ENCODE peak calls at places on chromosomes 1 and 21, in nine cellular contexts. K is mammary epithelial cell, B is endothelial cell of umbilical vein, S is hepatocyte, X is MM.1S, E is keratinocyte, C is H1, V is HCT116, O is PC-3. Y is an unnamed sample. For H3K27me3, the result is how much of the 10 kb centered on the place peaks cover.

GRCh38 chr1:59194621-59195020 is 102.3 kb upstream of the FGGY start:
- DNase-seq in K (peak), B (no peak), S (no peak), X (no peak), E (no peak), C (no peak), V (no peak), O (peak), Y (no peak)

GRCh38 chr1:43879414-43879813 is 54.2 kb upstream of the ARTN start:
- DNase-seq in K (peak), B (no peak), S (no peak), X (no peak), E (no peak), C (no peak), V (no peak), O (peak), Y (no peak)

GRCh38 chr1:176656257-176656995 is 193.5 kb downstream of the PAPPA2 start:
- DNase-seq in K (peak), B (no peak), S (peak), X (no peak), E (no peak), C (no peak), V (no peak), O (peak), Y (no peak)

GRCh38 chr21:29033871-29034270 is 9.4 kb downstream of the USP16 start:
- DNase-seq in K (no peak), B (no peak), S (no peak), X (no peak), E (no peak), C (no peak), V (no peak), O (no peak), Y (no peak)

GRCh38 chr21:43367859-43368258 is 59.1 kb downstream of the SIK1 start:
- DNase-seq in K (no peak), B (no peak), S (no peak), X (no peak), E (no peak), C (no peak), V (no peak), O (no peak), Y (no peak)

GRCh38 chr1:12186277-12186985 is 19.6 kb downstream of the TNFRSF1B start:
- DNase-seq in K (no peak), B (no peak), S (peak), X (no peak), E (no peak), C (no peak), V (no peak), O (no peak), Y (no peak)

GRCh38 chr1:68331117-68331865 is 99.0 kb upstream of the WLS start:
- DNase-seq in K (peak), B (peak), S (no peak), X (no peak), E (peak), C (no peak), V (peak), O (peak), Y (peak)

GRCh38 chr1:228781801-228782661 is 46.8 kb downstream of the RHOU start:
- DNase-seq in K (no peak), B (no peak), S (no peak), X (no peak), E (no peak), C (no peak), V (no peak), O (no peak), Y (no peak)

GRCh38 chr1:105396001-105396400 is 1646.3 kb downstream of the AMY1C start:
- DNase-seq in K (no peak), B (no peak), S (no peak), X (no peak), E (no peak), C (no peak), V (no peak), O (no peak), Y (no peak)

GRCh38 chr1:13801711-13802486 is 101.9 kb downstream of the PRDM2 start:
- DNase-seq in K (no peak), B (no peak), S (no peak), X (no peak), E (no peak), C (no peak), V (no peak), O (no peak), Y (no peak)

GRCh38 chr1:17094664-17095063 is 24.6 kb downstream of the PADI2 start:
- DNase-seq in K (no peak), B (no peak), S (no peak), X (no peak), E (no peak), C (no peak), V (no peak), O (no peak), Y (no peak)

GRCh38 chr1:31551206-31551605 is 25.1 kb upstream of the TINAGL1 start:
- DNase-seq in K (no peak), B (peak), S (no peak), X (no peak), E (no peak), C (no peak), V (no peak), O (peak), Y (peak)

GRCh38 chr1:231918239-231919015 is 291.8 kb downstream of the DISC1 start:
- DNase-seq in K (peak), B (no peak), S (no peak), X (peak), E (peak), C (no peak), V (no peak), O (peak), Y (no peak)

GRCh38 chr1:48344373-48344772 is 121.9 kb downstream of the SLC5A9 start:
- DNase-seq in K (no peak), B (no peak), S (no peak), X (no peak), E (no peak), C (no peak), V (no peak), O (no peak), Y (no peak)

GRCh38 chr1:212612251-212612961 is 3.8 kb downstream of the ATF3 start:
- DNase-seq in K (no peak), B (no peak), S (no peak), X (no peak), E (no peak), C (no peak), V (no peak), O (no peak), Y (no peak)

GRCh38 chr1:212637902-212638301 is 29.3 kb downstream of the ATF3 start:
- DNase-seq in K (no peak), B (no peak), S (no peak), X (no peak), E (no peak), C (no peak), V (no peak), O (no peak), Y (no peak)

GRCh38 chr1:106755682-106756406 is 300.6 kb upstream of the PRMT6 start:
- DNase-seq in K (peak), B (no peak), S (no peak), X (no peak), E (peak), C (no peak), V (no peak), O (peak), Y (peak)

GRCh38 chr1:159429074-159429861 is 2.7 kb upstream of the OR10J4 start:
- DNase-seq in K (peak), B (peak), S (no peak), X (no peak), E (no peak), C (no peak), V (no peak), O (peak), Y (no peak)

GRCh38 chr1:112344754-112345423 is 51.1 kb upstream of the CTTNBP2NL start:
- DNase-seq in K (no peak), B (no peak), S (no peak), X (no peak), E (no peak), C (no peak), V (no peak), O (no peak), Y (no peak)

GRCh38 chr1:245576323-245576722 is 421.5 kb downstream of the KIF26B start:
- DNase-seq in K (no peak), B (no peak), S (no peak), X (no peak), E (no peak), C (no peak), V (no peak), O (no peak), Y (no peak)

GRCh38 chr1:16061255-16061654 is 12.2 kb downstream of the FAM131C start:
- DNase-seq in K (no peak), B (no peak), S (no peak), X (no peak), E (no peak), C (no peak), V (no peak), O (no peak), Y (peak)

GRCh38 chr1:24725209-24725651 is 20.0 kb upstream of the CLIC4 start:
- DNase-seq in K (no peak), B (peak), S (no peak), X (no peak), E (no peak), C (peak), V (no peak), O (peak), Y (peak)

GRCh38 chr1:206570529-206570928 is 41.7 kb downstream of the EIF2D start:
- DNase-seq in K (no peak), B (peak), S (no peak), X (no peak), E (no peak), C (no peak), V (no peak), O (no peak), Y (no peak)

GRCh38 chr1:183472488-183473285 is at the start of gene SMG7:
- DNase-seq in K (peak), B (no peak), S (peak), X (peak), E (no peak), C (no peak), V (no peak), O (no peak), Y (peak)

GRCh38 chr1:109816975-109817535 is 53.3 kb upstream of the EPS8L3 start:
- DNase-seq in K (no peak), B (no peak), S (no peak), X (no peak), E (no peak), C (no peak), V (no peak), O (no peak), Y (no peak)

GRCh38 chr1:163068716-163069115 is 445 bp upstream of the RGS4 start:
- DNase-seq in K (no peak), B (no peak), S (no peak), X (no peak), E (no peak), C (no peak), V (no peak), O (peak), Y (no peak)

GRCh38 chr1:27588256-27589232 is 15.4 kb downstream of the AHDC1 start:
- DNase-seq in K (no peak), B (peak), S (no peak), X (no peak), E (no peak), C (no peak), V (no peak), O (no peak), Y (no peak)

GRCh38 chr1:54390655-54391054 is 15.5 kb downstream of the SSBP3 start:
- DNase-seq in K (no peak), B (no peak), S (no peak), X (no peak), E (no peak), C (no peak), V (no peak), O (no peak), Y (no peak)

GRCh38 chr1:167782946-167783345 is 61.2 kb downstream of the MPZL1 start:
- DNase-seq in K (peak), B (no peak), S (no peak), X (no peak), E (peak), C (no peak), V (no peak), O (peak), Y (no peak)

GRCh38 chr1:48450505-48450904 is 21.5 kb downstream of the SPATA6 start:
- DNase-seq in K (no peak), B (peak), S (no peak), X (no peak), E (no peak), C (no peak), V (no peak), O (peak), Y (no peak)

GRCh38 chr21:46626536-46627302 is 8.8 kb upstream of the PRMT2 start:
- DNase-seq in K (no peak), B (no peak), S (no peak), X (no peak), E (no peak), C (no peak), V (no peak), O (no peak), Y (no peak)

GRCh38 chr1:193709607-193710006 is 523.2 kb upstream of the B3GALT2 start:
- DNase-seq in K (no peak), B (no peak), S (no peak), X (peak), E (no peak), C (no peak), V (no peak), O (no peak), Y (no peak)

GRCh38 chr1:66690666-66691381 is 61.4 kb upstream of the DYNLT5 start:
- DNase-seq in K (no peak), B (no peak), S (no peak), X (no peak), E (no peak), C (no peak), V (no peak), O (no peak), Y (no peak)

GRCh38 chr1:36203554-36204346 is 20.5 kb upstream of the THRAP3 start:
- DNase-seq in K (peak), B (no peak), S (peak), X (no peak), E (no peak), C (peak), V (no peak), O (no peak), Y (peak)

GRCh38 chr1:104189207-104189606 is 439.5 kb downstream of the AMY1C start:
- DNase-seq in K (no peak), B (no peak), S (no peak), X (no peak), E (no peak), C (no peak), V (no peak), O (no peak), Y (no peak)

GRCh38 chr1:53293123-53293522 is 34.7 kb downstream of the LRP8 start:
- DNase-seq in K (no peak), B (peak), S (no peak), X (no peak), E (no peak), C (no peak), V (no peak), O (peak), Y (no peak)

GRCh38 chr1:1298861-1299685 is 8.7 kb downstream of the ACAP3 start:
- DNase-seq in K (no peak), B (peak), S (no peak), X (no peak), E (no peak), C (peak), V (no peak), O (no peak), Y (no peak)

GRCh38 chr1:172383541-172383940 is 36.9 kb upstream of the C1orf105 start:
- DNase-seq in K (no peak), B (peak), S (peak), X (no peak), E (no peak), C (no peak), V (no peak), O (no peak), Y (no peak)

GRCh38 chr1:204132718-204133117 is 19.1 kb downstream of the ETNK2 start:
- DNase-seq in K (no peak), B (no peak), S (no peak), X (no peak), E (no peak), C (no peak), V (no peak), O (no peak), Y (no peak)

GRCh38 chr1:31723828-31724359 is 20.1 kb upstream of the COL16A1 start:
- DNase-seq in K (peak), B (peak), S (peak), X (peak), E (peak), C (peak), V (no peak), O (peak), Y (peak)

DNA sequence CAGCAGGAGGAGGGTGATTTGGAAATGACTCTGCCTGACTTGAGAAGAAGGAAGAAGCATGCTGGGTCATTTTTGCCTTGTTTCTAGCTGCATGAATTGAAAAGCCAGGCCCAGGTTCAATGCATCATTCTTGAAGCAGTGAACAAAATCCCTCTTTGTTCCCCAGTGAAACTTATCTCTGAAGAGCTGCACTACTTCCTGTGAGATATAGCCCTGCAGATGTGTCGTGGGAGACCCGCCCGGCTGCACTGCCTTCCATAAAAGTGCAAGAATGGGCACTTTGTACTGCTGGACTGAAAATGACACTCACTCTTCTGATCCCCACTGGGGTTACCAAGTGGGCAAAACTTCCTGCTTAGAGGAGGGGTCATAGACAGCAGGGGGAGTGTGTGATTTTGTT is 249.2 kb upstream of the NFIA start:
- DNase-seq in K (peak), B (no peak), S (peak), X (no peak), E (no peak), C (no peak), V (no peak), O (no peak), Y (no peak)
- H2AFZ ChIP-seq in K (no peak), B (peak), S (no peak), X (no peak), E (no peak), C (no peak), V (no peak), O (no peak), Y (no peak)

GRCh38 chr1:179293340-179294327 is at the start of gene SOAT1:
- DNase-seq in K (peak), B (peak), S (peak), X (peak), E (no peak), C (peak), V (peak), O (peak), Y (peak)
- H3K27me3 ChIP-seq in K (under half), B (under half), S (under half), X (under half), E (under half), C (half or more), V (under half), O (under half), Y (under half)

GRCh38 chr1:91806146-91806545 is 79.8 kb downstream of the TGFBR3 start:
- DNase-seq in K (no peak), B (no peak), S (no peak), X (no peak), E (no peak), C (no peak), V (no peak), O (no peak), Y (no peak)

GRCh38 chr1:91809267-91809666 is 76.7 kb downstream of the TGFBR3 start:
- DNase-seq in K (no peak), B (no peak), S (no peak), X (no peak), E (no peak), C (no peak), V (no peak), O (no peak), Y (no peak)

GRCh38 chr1:91805343-91805801 is 80.6 kb downstream of the TGFBR3 start:
- DNase-seq in K (no peak), B (no peak), S (no peak), X (no peak), E (no peak), C (no peak), V (no peak), O (no peak), Y (no peak)

GRCh38 chr1:91807921-91808620 is 77.9 kb downstream of the TGFBR3 start:
- DNase-seq in K (no peak), B (no peak), S (no peak), X (no peak), E (no peak), C (no peak), V (no peak), O (no peak), Y (no peak)

DNA sequence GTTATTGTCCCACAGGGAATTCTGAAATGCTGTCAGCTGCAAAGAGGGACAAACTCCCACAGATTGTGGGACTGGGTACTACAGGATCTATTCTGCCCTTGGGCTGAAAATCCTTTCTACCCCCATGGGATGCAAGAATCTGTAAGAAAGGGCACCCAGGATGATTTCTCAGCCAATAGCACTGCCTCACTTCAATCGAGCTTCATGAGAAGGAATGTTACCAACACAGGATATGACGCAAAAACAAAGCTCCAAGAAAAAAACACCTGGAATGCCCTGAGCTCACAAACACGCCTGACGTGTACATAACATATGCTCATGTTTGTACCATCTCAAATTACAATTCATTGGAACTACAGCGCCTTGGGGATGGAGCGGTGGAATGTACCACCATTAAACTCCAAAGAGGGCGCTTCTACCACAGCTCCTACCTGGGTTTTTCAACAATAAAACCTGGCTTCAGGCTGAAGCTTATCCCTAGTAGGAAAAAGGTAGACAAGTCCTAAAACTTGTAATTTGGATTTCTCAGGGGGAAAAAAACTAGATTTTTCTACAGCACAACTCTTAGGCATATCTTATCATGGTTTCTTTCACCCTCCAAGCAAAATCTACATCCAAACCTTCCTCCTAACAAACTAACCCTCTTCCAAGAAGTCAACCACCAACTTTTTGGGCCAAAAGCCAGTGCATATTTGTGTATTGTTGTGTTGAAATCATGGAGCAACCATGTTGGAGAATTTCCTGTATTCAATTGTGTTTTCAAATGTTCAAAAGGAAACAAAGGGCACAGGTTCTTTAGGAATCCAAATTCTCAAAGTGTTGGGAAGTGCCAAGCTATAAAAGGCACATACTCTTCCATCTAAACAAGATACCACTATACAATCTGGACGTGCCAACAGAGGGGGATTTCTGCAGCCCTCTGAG is 78.9 kb downstream of the TGFBR3 start:
- DNase-seq in K (no peak), B (peak), S (no peak), X (no peak), E (no peak), C (no peak), V (no peak), O (peak), Y (no peak)
- TF ChIP-seq CTCF in K (no peak), B (no peak), S (no peak), X (no peak), E (no peak), C (no peak), V (no peak), O (no peak), Y (no peak)

DNA sequence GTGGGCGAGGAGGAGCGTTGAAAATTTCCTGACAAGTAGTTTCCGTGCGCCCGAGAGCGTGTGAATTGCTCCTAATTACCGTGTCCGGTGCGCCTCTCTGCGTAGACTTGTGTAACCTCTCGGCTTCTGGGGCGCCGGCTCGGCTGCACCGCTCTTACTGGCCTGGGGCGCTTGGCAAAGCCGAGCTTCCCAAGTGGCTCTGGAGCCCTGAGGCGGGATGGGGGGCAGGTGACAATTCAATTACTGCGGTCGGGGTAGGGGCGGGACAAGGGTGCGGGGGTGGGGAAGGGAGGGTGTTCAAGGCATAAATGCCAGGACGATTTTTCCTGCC is 392 bp upstream of the DMRTA2 start:
- DNase-seq in K (peak), B (no peak), S (no peak), X (no peak), E (no peak), C (no peak), V (no peak), O (no peak), Y (no peak)
- H2AFZ ChIP-seq in K (peak), B (no peak), S (peak), X (no peak), E (no peak), C (no peak), V (no peak), O (no peak), Y (no peak)

GRCh38 chr1:150579110-150579954 is at the start of gene MCL1:
- DNase-seq in K (peak), B (peak), S (peak), X (peak), E (peak), C (peak), V (peak), O (peak), Y (peak)
- H3K27me3 ChIP-seq in K (under half), B (under half), S (under half), X (under half), E (under half), C (under half), V (under half), O (under half), Y (under half)

GRCh38 chr1:47209725-47210330 is 20.0 kb upstream of the PDZK1IP1 start:
- DNase-seq in K (peak), B (peak), S (no peak), X (no peak), E (no peak), C (no peak), V (no peak), O (peak), Y (no peak)
- TF ChIP-seq CTCF in K (no peak), B (no peak), S (no peak), X (no peak), E (no peak), C (no peak), V (no peak), O (no peak), Y (no peak)

GRCh38 chr1:181128592-181129497 is 40.3 kb downstream of the IER5 start:
- DNase-seq in K (no peak), B (no peak), S (no peak), X (peak), E (no peak), C (peak), V (no peak), O (no peak), Y (no peak)
- H2AFZ ChIP-seq in K (no peak), B (peak), S (no peak), X (peak), E (no peak), C (peak), V (no peak), O (no peak), Y (no peak)

Y was measured in PC-9.